ENCODE peak calls at places on chromosomes 1 and 21, in four cellular contexts. One of them, this sample, is unnamed.

GRCh38 chr1:192575499-192576189 is at the start of gene RGS1:
- DNase-seq in iPS-NIHi11: no peak
- DNase-seq in T1000: no peak
- DNase-seq in neuronal stem cell: no peak
- DNase-seq in this sample: no peak

GRCh38 chr1:205066221-205066818 is 17.9 kb downstream of the TMEM81 start:
- DNase-seq in iPS-NIHi11: peak
- DNase-seq in neuronal stem cell: no peak
- DNase-seq in T1000: no peak
- DNase-seq in this sample: no peak

GRCh38 chr1:58264462-58264861 is 282.1 kb downstream of the OMA1 start:
- DNase-seq in neuronal stem cell: no peak
- DNase-seq in iPS-NIHi11: no peak
- DNase-seq in T1000: no peak
- DNase-seq in this sample: no peak

GRCh38 chr1:28409066-28409465 is 39.5 kb downstream of the PHACTR4 start:
- DNase-seq in T1000: no peak
- DNase-seq in iPS-NIHi11: no peak
- DNase-seq in neuronal stem cell: no peak
- DNase-seq in this sample: no peak

GRCh38 chr1:176515310-176515709 is 52.3 kb downstream of the PAPPA2 start:
- DNase-seq in iPS-NIHi11: no peak
- DNase-seq in neuronal stem cell: no peak
- DNase-seq in T1000: peak
- DNase-seq in this sample: no peak

GRCh38 chr1:32881871-32882850 is 4.1 kb upstream of the HPCA start:
- DNase-seq in neuronal stem cell: no peak
- DNase-seq in iPS-NIHi11: no peak
- DNase-seq in T1000: no peak
- DNase-seq in this sample: no peak

GRCh38 chr1:226637147-226637935 is 88.8 kb downstream of the STUM start:
- DNase-seq in iPS-NIHi11: peak
- DNase-seq in neuronal stem cell: no peak
- DNase-seq in T1000: no peak
- DNase-seq in this sample: no peak

GRCh38 chr1:24294757-24295371 is 24.3 kb upstream of the GRHL3 start:
- DNase-seq in neuronal stem cell: no peak
- DNase-seq in T1000: peak
- DNase-seq in iPS-NIHi11: no peak
- DNase-seq in this sample: no peak

GRCh38 chr21:38847556-38847955 is 41.8 kb downstream of the ETS2 start:
- DNase-seq in iPS-NIHi11: no peak
- DNase-seq in neuronal stem cell: no peak
- DNase-seq in T1000: no peak
- DNase-seq in this sample: no peak

GRCh38 chr1:154703207-154703606 is 95.2 kb upstream of the ADAR start:
- DNase-seq in iPS-NIHi11: peak
- DNase-seq in T1000: no peak
- DNase-seq in neuronal stem cell: no peak
- DNase-seq in this sample: no peak

GRCh38 chr1:153362187-153362586 is 4.5 kb downstream of the S100A9 start:
- DNase-seq in iPS-NIHi11: no peak
- DNase-seq in T1000: no peak
- DNase-seq in neuronal stem cell: no peak
- DNase-seq in this sample: no peak

GRCh38 chr1:110390096-110390495 is 730 bp downstream of the SLC16A4 start:
- DNase-seq in iPS-NIHi11: peak
- DNase-seq in T1000: no peak
- DNase-seq in neuronal stem cell: no peak
- DNase-seq in this sample: no peak

GRCh38 chr1:206461602-206462455 is 8.4 kb upstream of the IKBKE start:
- DNase-seq in iPS-NIHi11: peak
- DNase-seq in neuronal stem cell: peak
- DNase-seq in T1000: peak
- DNase-seq in this sample: peak

GRCh38 chr1:94989911-94990463 is 63.1 kb upstream of the CNN3 start:
- DNase-seq in T1000: no peak
- DNase-seq in iPS-NIHi11: no peak
- DNase-seq in neuronal stem cell: no peak
- DNase-seq in this sample: no peak

GRCh38 chr1:90144820-90145219 is 149.9 kb downstream of the ZNF326 start:
- DNase-seq in T1000: no peak
- DNase-seq in iPS-NIHi11: no peak
- DNase-seq in neuronal stem cell: no peak
- DNase-seq in this sample: no peak

GRCh38 chr1:156618853-156619581 is at the start of gene HAPLN2:
- DNase-seq in iPS-NIHi11: peak
- DNase-seq in neuronal stem cell: no peak
- DNase-seq in T1000: no peak
- DNase-seq in this sample: peak

GRCh38 chr1:215473943-215474342 is 93.2 kb upstream of the KCTD3 start:
- DNase-seq in neuronal stem cell: no peak
- DNase-seq in T1000: no peak
- DNase-seq in iPS-NIHi11: no peak
- DNase-seq in this sample: no peak

GRCh38 chr21:39885119-39885848 is 18.0 kb downstream of the PCP4 start:
- DNase-seq in neuronal stem cell: no peak
- DNase-seq in iPS-NIHi11: no peak
- DNase-seq in T1000: no peak
- DNase-seq in this sample: peak

GRCh38 chr1:71561729-71562128 is 480.9 kb upstream of the ZRANB2 start:
- DNase-seq in T1000: no peak
- DNase-seq in neuronal stem cell: no peak
- DNase-seq in iPS-NIHi11: no peak
- DNase-seq in this sample: no peak

GRCh38 chr1:225871374-225872074 is 10.7 kb downstream of the TMEM63A start:
- DNase-seq in T1000: no peak
- DNase-seq in iPS-NIHi11: no peak
- DNase-seq in neuronal stem cell: no peak
- DNase-seq in this sample: no peak

GRCh38 chr1:223363856-223364684 is at the start of gene SUSD4:
- DNase-seq in neuronal stem cell: peak
- DNase-seq in T1000: no peak
- DNase-seq in iPS-NIHi11: peak
- DNase-seq in this sample: peak

GRCh38 chr1:31299365-31299764 is 2.5 kb downstream of the ZCCHC17 start:
- DNase-seq in T1000: no peak
- DNase-seq in iPS-NIHi11: no peak
- DNase-seq in neuronal stem cell: no peak
- DNase-seq in this sample: no peak

GRCh38 chr1:2966940-2967725 is 54.1 kb upstream of the ACTRT2 start:
- DNase-seq in T1000: no peak
- DNase-seq in iPS-NIHi11: no peak
- DNase-seq in neuronal stem cell: no peak
- DNase-seq in this sample: no peak

GRCh38 chr1:175933801-175934200 is 190.4 kb upstream of the TNR start:
- DNase-seq in T1000: no peak
- DNase-seq in neuronal stem cell: no peak
- DNase-seq in iPS-NIHi11: peak
- DNase-seq in this sample: no peak

GRCh38 chr1:22829001-22829989 is 118.7 kb downstream of the EPHB2 start:
- DNase-seq in iPS-NIHi11: no peak
- DNase-seq in T1000: no peak
- DNase-seq in neuronal stem cell: no peak
- DNase-seq in this sample: no peak

GRCh38 chr1:183218981-183219621 is 33.0 kb downstream of the LAMC2 start:
- DNase-seq in neuronal stem cell: no peak
- DNase-seq in iPS-NIHi11: peak
- DNase-seq in T1000: no peak
- DNase-seq in this sample: no peak

GRCh38 chr1:52668711-52669110 is 29.4 kb downstream of the COA7 start:
- DNase-seq in neuronal stem cell: no peak
- DNase-seq in iPS-NIHi11: no peak
- DNase-seq in T1000: no peak
- DNase-seq in this sample: no peak

GRCh38 chr21:17270234-17270633 is 242.6 kb upstream of the CXADR start:
- DNase-seq in T1000: no peak
- DNase-seq in neuronal stem cell: no peak
- DNase-seq in iPS-NIHi11: peak
- DNase-seq in this sample: no peak

GRCh38 chr1:237054313-237054712 is 12.3 kb downstream of the RYR2 start:
- DNase-seq in neuronal stem cell: no peak
- DNase-seq in iPS-NIHi11: no peak
- DNase-seq in T1000: no peak
- DNase-seq in this sample: no peak